ENCODE peak calls at places on chromosome 1, in six cellular contexts. L, P, S, V, X and Q are unnamed samples.

GRCh38 chr1:219399446-219399845 is 213.5 kb downstream of the ZC3H11B start:
- DNase-seq in V (no peak), X (no peak), S (no peak), P (no peak), L (no peak), Q (no peak)

GRCh38 chr1:113394043-113394862 is 3.9 kb downstream of the MAGI3 start:
- DNase-seq in P (no peak), V (no peak), X (no peak), S (no peak), L (no peak), Q (no peak)

GRCh38 chr1:223709598-223709997 is 2.7 kb upstream of the CAPN2 start:
- DNase-seq in S (peak), L (no peak), X (no peak), P (no peak), V (no peak), Q (no peak)

GRCh38 chr1:56550132-56550531 is 29.2 kb downstream of the PLPP3 start:
- DNase-seq in L (no peak), X (no peak), V (no peak), P (no peak), S (no peak), Q (no peak)

GRCh38 chr1:156474966-156475365 is 25.6 kb downstream of the MEF2D start:
- DNase-seq in L (no peak), S (no peak), X (no peak), V (no peak), P (no peak), Q (no peak)

GRCh38 chr1:206637605-206638004 is 2.3 kb downstream of the DYRK3 start:
- DNase-seq in L (no peak), P (no peak), X (no peak), V (no peak), S (no peak), Q (no peak)

GRCh38 chr1:154221815-154222081 is 993 bp downstream of the UBAP2L start:
- DNase-seq in L (no peak), X (no peak), S (peak), P (no peak), V (no peak), Q (no peak)

GRCh38 chr1:6497215-6497866 is 5.9 kb upstream of the PLEKHG5 start:
- DNase-seq in S (no peak), P (peak), L (peak), X (peak), V (peak), Q (peak)

GRCh38 chr1:54835131-54835898 is 34.2 kb upstream of the TTC22 start:
- DNase-seq in V (no peak), X (no peak), P (no peak), S (no peak), L (no peak), Q (no peak)

GRCh38 chr1:20470174-20470573 is 15.8 kb downstream of the CAMK2N1 start:
- DNase-seq in S (no peak), L (peak), V (no peak), X (no peak), P (no peak), Q (no peak)